ENCODE peak calls at places on chromosomes 12 and 14, in seven cellular contexts. R, Q, M, J, V, K and A are unnamed samples.

GRCh38 chr12:76144253-76144564 is 59.7 kb upstream of the NAP1L1 start:
- DNase-seq in R (peak), Q (no peak), M (no peak), J (no peak), V (no peak), K (no peak), A (peak)

GRCh38 chr12:22262309-22262708 is 72.2 kb downstream of the ST8SIA1 start:
- DNase-seq in R (no peak), Q (no peak), M (no peak), J (no peak), V (no peak), K (no peak), A (no peak)

GRCh38 chr14:63551338-63551737 is 8.2 kb upstream of the PPP2R5E start:
- DNase-seq in R (no peak), Q (no peak), M (no peak), J (no peak), V (no peak), K (no peak), A (no peak)

GRCh38 chr12:82627799-82628198 is 58.9 kb upstream of the TMTC2 start:
- DNase-seq in R (peak), Q (no peak), M (peak), J (peak), V (no peak), K (no peak), A (peak)

GRCh38 chr14:41817626-41818025 is 210.9 kb downstream of the LRFN5 start:
- DNase-seq in R (no peak), Q (no peak), M (no peak), J (no peak), V (no peak), K (no peak), A (no peak)

GRCh38 chr12:43158126-43158525 is 393.9 kb downstream of the ADAMTS20 start:
- DNase-seq in R (no peak), Q (no peak), M (no peak), J (no peak), V (no peak), K (no peak), A (no peak)

GRCh38 chr14:61602733-61603077 is 92.6 kb upstream of the HIF1A start:
- DNase-seq in R (no peak), Q (no peak), M (no peak), J (peak), V (no peak), K (no peak), A (no peak)

GRCh38 chr12:40031965-40032364 is 73.9 kb downstream of the SLC2A13 start:
- DNase-seq in R (no peak), Q (no peak), M (no peak), J (no peak), V (no peak), K (no peak), A (peak)

GRCh38 chr14:69657961-69658360 is 46.6 kb downstream of the SUSD6 start:
- DNase-seq in R (no peak), Q (peak), M (no peak), J (peak), V (no peak), K (no peak), A (peak)

GRCh38 chr12:111529424-111530368 is 69.4 kb downstream of the ATXN2 start:
- DNase-seq in R (peak), Q (peak), M (peak), J (peak), V (peak), K (peak), A (peak)

GRCh38 chr12:54452628-54453027 is 20.8 kb downstream of the GTSF1 start:
- DNase-seq in R (no peak), Q (no peak), M (no peak), J (no peak), V (no peak), K (no peak), A (no peak)

GRCh38 chr14:90987140-90987539 is 73.3 kb downstream of the RPS6KA5 start:
- DNase-seq in R (no peak), Q (no peak), M (no peak), J (no peak), V (no peak), K (no peak), A (no peak)

GRCh38 chr14:68547305-68548193 is 245.3 kb downstream of the ZFP36L1 start:
- DNase-seq in R (no peak), Q (no peak), M (peak), J (no peak), V (peak), K (no peak), A (no peak)

GRCh38 chr12:29088611-29089219 is 60.4 kb upstream of the FAR2 start:
- DNase-seq in R (peak), Q (no peak), M (no peak), J (peak), V (no peak), K (no peak), A (peak)

GRCh38 chr12:32134144-32134888 is 27.7 kb downstream of the BICD1 start:
- DNase-seq in R (peak), Q (no peak), M (no peak), J (no peak), V (no peak), K (peak), A (no peak)

GRCh38 chr12:104182144-104182543 is 33.4 kb upstream of the TXNRD1 start:
- DNase-seq in R (no peak), Q (no peak), M (no peak), J (no peak), V (no peak), K (no peak), A (peak)

GRCh38 chr14:100534528-100535286 is 52.5 kb downstream of the BEGAIN start:
- DNase-seq in R (peak), Q (no peak), M (no peak), J (no peak), V (no peak), K (no peak), A (no peak)

GRCh38 chr12:62697893-62698292 is 231.3 kb downstream of the MON2 start:
- DNase-seq in R (no peak), Q (no peak), M (no peak), J (no peak), V (no peak), K (no peak), A (no peak)

GRCh38 chr14:67332468-67332867 is 27.1 kb downstream of the ATP6V1D start:
- DNase-seq in R (no peak), Q (no peak), M (no peak), J (no peak), V (no peak), K (no peak), A (no peak)
- TF ChIP-seq JUND in R (no peak), Q (no peak), M (no peak), J (no peak), V (no peak), K (no peak), A (no peak)

GRCh38 chr14:89890589-89890988 is 63.9 kb downstream of the EFCAB11 start:
- DNase-seq in R (no peak), Q (no peak), M (no peak), J (no peak), V (no peak), K (no peak), A (no peak)
- TF ChIP-seq JUND in R (no peak), Q (no peak), M (no peak), J (no peak), V (no peak), K (no peak), A (no peak)

GRCh38 chr14:97306785-97307246 is 509.6 kb downstream of the VRK1 start:
- DNase-seq in R (no peak), Q (no peak), M (no peak), J (no peak), V (no peak), K (peak), A (no peak)
- TF ChIP-seq JUND in R (no peak), Q (no peak), M (no peak), J (no peak), V (no peak), K (no peak), A (no peak)

GRCh38 chr14:21880918-21881317 is 207.3 kb upstream of the OR4E1 start:
- DNase-seq in R (no peak), Q (no peak), M (no peak), J (no peak), V (no peak), K (no peak), A (no peak)

GRCh38 chr14:21884995-21885394 is 211.4 kb upstream of the OR4E1 start:
- DNase-seq in R (no peak), Q (no peak), M (no peak), J (no peak), V (no peak), K (no peak), A (no peak)

DNA sequence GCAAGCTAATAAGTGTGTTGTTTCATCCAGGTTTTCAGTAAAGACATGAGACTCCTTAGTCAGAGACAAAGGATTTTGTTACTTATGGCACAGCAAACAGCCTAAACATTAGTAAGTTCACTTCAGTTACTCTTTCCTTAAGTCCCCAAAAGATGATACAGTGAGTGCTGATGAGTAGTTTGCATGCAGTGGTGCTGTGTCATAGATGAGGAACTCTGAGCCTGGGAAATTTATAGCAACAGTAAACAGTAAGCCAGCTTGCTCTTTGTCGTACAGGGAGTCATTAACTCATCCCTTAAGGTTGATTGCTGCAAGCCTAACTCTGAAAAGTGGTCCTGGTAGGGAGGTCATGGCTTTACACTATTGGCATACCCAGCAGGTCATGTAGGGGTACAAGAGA is 208.6 kb upstream of the OR4E1 start:
- DNase-seq in R (no peak), Q (no peak), M (no peak), J (no peak), V (no peak), K (no peak), A (no peak)
- TF ChIP-seq JUND in R (no peak), Q (no peak), M (no peak), J (no peak), V (no peak), K (no peak), A (no peak)

DNA sequence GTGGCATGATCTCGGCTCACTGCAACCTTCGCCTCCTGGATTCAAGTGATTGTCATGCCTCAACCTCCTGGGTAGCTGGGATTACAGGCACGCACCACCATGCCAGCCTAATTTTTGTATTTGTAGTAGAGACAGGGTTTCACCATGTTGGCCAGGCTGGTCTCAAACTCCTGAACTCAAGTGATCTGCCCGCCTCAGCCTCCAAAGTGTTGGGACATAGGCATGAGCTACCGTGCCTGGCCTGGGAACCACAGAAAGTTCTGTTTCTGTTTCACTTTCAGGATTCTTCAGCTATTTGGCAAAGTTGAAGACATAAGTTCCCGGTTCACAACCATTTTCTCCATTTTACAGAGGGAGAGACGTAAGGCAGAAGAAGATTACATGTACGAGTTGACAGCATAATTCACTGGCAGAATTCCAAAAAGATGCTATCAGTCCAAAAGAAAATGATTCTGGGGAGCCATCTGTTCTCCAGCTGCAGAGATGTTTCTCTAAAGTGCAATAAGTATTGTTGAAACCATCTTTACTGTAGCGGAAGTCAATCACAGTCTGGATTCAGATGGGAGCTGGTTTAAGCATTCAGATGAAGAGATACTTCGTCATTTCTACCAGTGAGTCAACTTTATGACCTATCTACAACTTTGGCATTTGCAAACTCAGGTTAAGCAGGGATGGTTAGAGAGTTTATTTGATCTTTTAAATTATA is 8.1 kb upstream of the RNF34 start:
- DNase-seq in R (peak), Q (peak), M (no peak), J (no peak), V (no peak), K (peak), A (peak)
- TF ChIP-seq JUND in R (peak), Q (peak), M (no peak), J (no peak), V (no peak), K (no peak), A (no peak)

DNA sequence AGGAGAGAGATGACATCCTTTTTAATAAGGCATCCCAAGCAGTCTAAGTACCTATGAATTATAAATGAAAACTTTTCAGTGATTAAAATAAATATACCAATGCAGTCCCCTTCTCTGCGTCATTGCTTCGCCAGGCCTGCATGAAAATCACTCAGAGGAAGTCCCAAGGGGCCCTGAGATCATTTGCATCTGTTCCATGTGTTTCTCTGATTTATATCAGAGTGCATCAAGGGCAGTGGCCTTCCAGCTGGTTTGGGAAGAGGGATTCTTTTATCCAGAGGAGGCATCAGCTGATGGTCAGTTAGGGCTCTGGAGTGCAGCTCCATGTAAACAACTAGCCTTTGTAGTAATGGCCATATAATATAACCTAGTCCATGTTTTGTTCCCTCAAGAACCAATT is 210.1 kb downstream of the RGS6 start:
- DNase-seq in R (no peak), Q (no peak), M (no peak), J (no peak), V (no peak), K (no peak), A (no peak)
- TF ChIP-seq JUND in R (no peak), Q (no peak), M (no peak), J (no peak), V (no peak), K (no peak), A (no peak)

DNA sequence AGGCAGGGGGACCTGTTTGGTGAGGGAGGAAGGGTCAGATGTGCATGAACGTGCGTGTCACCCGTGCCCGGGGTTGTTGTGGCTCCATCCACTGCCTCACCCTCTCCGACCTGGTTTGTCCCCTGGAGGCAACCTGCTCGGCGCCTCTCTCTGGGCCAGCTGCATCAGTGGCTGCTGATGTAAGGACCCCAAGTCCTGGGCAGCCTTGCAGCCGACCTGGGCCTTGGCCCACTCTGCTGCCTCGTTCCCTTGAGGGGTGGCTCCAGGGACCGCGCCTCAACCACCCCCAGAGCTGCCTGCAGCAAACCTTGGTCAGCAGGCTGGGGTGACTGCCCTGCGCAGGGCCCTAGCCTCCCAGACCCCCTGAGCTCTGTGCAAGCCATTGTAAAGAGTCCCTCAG is 351.7 kb downstream of the TMEM121 start:
- DNase-seq in R (no peak), Q (no peak), M (no peak), J (no peak), V (no peak), K (no peak), A (no peak)
- TF ChIP-seq JUND in R (no peak), Q (no peak), M (no peak), J (no peak), V (no peak), K (no peak), A (no peak)

DNA sequence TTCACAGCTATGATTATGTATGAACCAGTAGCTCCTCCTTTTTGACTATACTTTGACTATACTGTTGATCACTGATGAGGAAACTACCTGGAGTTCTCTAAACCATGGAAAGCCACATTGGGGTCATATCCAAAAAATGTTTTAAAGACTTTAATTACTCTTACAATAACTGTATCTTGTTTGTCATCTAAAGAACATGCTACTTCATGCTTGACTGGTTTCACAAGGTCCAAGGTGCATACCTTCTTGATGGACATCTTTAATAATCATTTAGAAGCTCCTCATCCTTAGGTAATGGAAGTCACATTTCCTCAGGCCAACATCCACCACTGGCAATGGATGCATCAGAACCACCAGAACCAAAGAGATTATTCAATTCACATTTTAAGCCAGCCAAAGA is 29.9 kb downstream of the WASHC3 start:
- DNase-seq in R (no peak), Q (no peak), M (no peak), J (no peak), V (no peak), K (no peak), A (peak)
- TF ChIP-seq JUND in R (no peak), Q (no peak), M (no peak), J (no peak), V (no peak), K (no peak), A (no peak)

GRCh38 chr14:104445832-104446381 is 133.7 kb upstream of the C14orf180 start:
- DNase-seq in R (no peak), Q (no peak), M (no peak), J (no peak), V (peak), K (no peak), A (no peak)
- TF ChIP-seq JUND in R (no peak), Q (no peak), M (no peak), J (no peak), V (no peak), K (no peak), A (no peak)